ENCODE peak calls at places on chromosomes 16 and 17, in nine cellular contexts. A, Z, S, I, B, K, W, G and F are unnamed samples.

GRCh38 chr16:85615014-85615851 is 2.1 kb downstream of the GSE1 start:
- DNase-seq in A (peak), Z (peak), S (peak), I (peak), B (peak), K (no peak), W (no peak), G (no peak), F (no peak)

GRCh38 chr16:89961920-89962319 is 13.4 kb downstream of the DEF8 start:
- DNase-seq in A (no peak), Z (no peak), S (no peak), I (no peak), B (no peak), K (no peak), W (no peak), G (no peak), F (no peak)

GRCh38 chr16:72788269-72788809 is 259.6 kb downstream of the ZFHX3 start:
- DNase-seq in A (no peak), Z (no peak), S (no peak), I (no peak), B (no peak), K (no peak), W (no peak), G (no peak), F (no peak)

GRCh38 chr17:80123791-80124190 is 22.4 kb downstream of the GAA start:
- DNase-seq in A (no peak), Z (no peak), S (no peak), I (no peak), B (no peak), K (no peak), W (no peak), G (no peak), F (no peak)

GRCh38 chr16:28527985-28528384 is 10.8 kb downstream of the NUPR1 start:
- DNase-seq in A (no peak), Z (no peak), S (no peak), I (no peak), B (no peak), K (no peak), W (no peak), G (no peak), F (no peak)

GRCh38 chr16:30698816-30699614 is at the start of gene SRCAP:
- DNase-seq in A (peak), Z (peak), S (peak), I (peak), B (no peak), K (peak), W (peak), G (peak), F (peak)

GRCh38 chr17:31726980-31727427 is 132.0 kb downstream of the COPRS start:
- DNase-seq in A (no peak), Z (no peak), S (no peak), I (no peak), B (no peak), K (no peak), W (no peak), G (no peak), F (no peak)

GRCh38 chr17:74212262-74212912 is 984 bp upstream of the TTYH2 start:
- DNase-seq in A (no peak), Z (no peak), S (peak), I (no peak), B (no peak), K (no peak), W (no peak), G (no peak), F (no peak)

GRCh38 chr17:7356072-7356549 is 1.2 kb downstream of the TMEM95 start:
- DNase-seq in A (peak), Z (peak), S (peak), I (peak), B (peak), K (peak), W (peak), G (peak), F (peak)

GRCh38 chr16:72990003-72990521 is 57.9 kb downstream of the ZFHX3 start:
- DNase-seq in A (peak), Z (no peak), S (peak), I (peak), B (no peak), K (no peak), W (peak), G (peak), F (peak)

GRCh38 chr16:10957771-10958486 is 13.6 kb downstream of the CLEC16A start:
- DNase-seq in A (no peak), Z (no peak), S (no peak), I (no peak), B (no peak), K (no peak), W (no peak), G (no peak), F (no peak)

GRCh38 chr17:4786111-4786491 is at the start of gene VMO1:
- DNase-seq in A (no peak), Z (no peak), S (no peak), I (no peak), B (no peak), K (no peak), W (no peak), G (no peak), F (peak)

GRCh38 chr17:28623696-28624095 is 9.7 kb upstream of the RSKR start:
- DNase-seq in A (no peak), Z (no peak), S (no peak), I (no peak), B (no peak), K (no peak), W (no peak), G (no peak), F (peak)

GRCh38 chr16:88591577-88592021 is 21.4 kb downstream of the ZC3H18 start:
- DNase-seq in A (no peak), Z (no peak), S (peak), I (peak), B (no peak), K (peak), W (no peak), G (no peak), F (peak)

GRCh38 chr16:1372292-1372950 is 20.7 kb downstream of the GNPTG start:
- DNase-seq in A (no peak), Z (no peak), S (no peak), I (no peak), B (no peak), K (no peak), W (no peak), G (no peak), F (no peak)

GRCh38 chr17:4234406-4234805 is 29.4 kb downstream of the ANKFY1 start:
- DNase-seq in A (no peak), Z (no peak), S (no peak), I (no peak), B (no peak), K (no peak), W (no peak), G (no peak), F (no peak)